ENCODE peak calls at places on chromosomes 2 and 18, in eight cellular contexts. H is lower lobe of right lung, O is lower leg skin, A is HCT116, Q is astrocyte of the spinal cord, V is mammary epithelial cell, U is K562, P is Panc1. Z is an unnamed sample.

GRCh38 chr18:8051388-8051787 is 484.3 kb downstream of the PTPRM start:
- DNase-seq in U (no peak), O (no peak), P (no peak), Q (peak), V (no peak), H (no peak), A (no peak), Z (no peak)

GRCh38 chr18:75199327-75199726 is 9.6 kb downstream of the PTGR3 start:
- DNase-seq in A (no peak), U (no peak), Q (peak), V (no peak), P (no peak), O (no peak), H (no peak), Z (no peak)

GRCh38 chr18:49621301-49621700 is 59.4 kb downstream of the LIPG start:
- DNase-seq in A (no peak), O (peak), H (no peak), U (no peak), Q (no peak), P (no peak), V (no peak), Z (no peak)

GRCh38 chr18:53909668-53910067 is 314.8 kb downstream of the MBD2 start:
- DNase-seq in O (no peak), P (no peak), U (peak), A (peak), H (no peak), Q (peak), V (peak), Z (no peak)

GRCh38 chr2:159149786-159150185 is 136.7 kb downstream of the WDSUB1 start:
- DNase-seq in O (no peak), P (no peak), A (no peak), U (no peak), V (no peak), Q (no peak), H (no peak), Z (no peak)

GRCh38 chr2:28338046-28338753 is 54.5 kb upstream of the FOSL2 start:
- DNase-seq in H (no peak), V (no peak), U (no peak), P (no peak), A (no peak), O (peak), Q (peak), Z (no peak)

GRCh38 chr2:98900721-98901120 is 35.3 kb downstream of the CRACDL start:
- DNase-seq in O (no peak), A (no peak), V (no peak), P (no peak), U (no peak), Q (no peak), H (peak), Z (no peak)

GRCh38 chr2:12045864-12046291 is 299.4 kb downstream of the LPIN1 start:
- DNase-seq in A (no peak), Q (no peak), O (no peak), U (no peak), V (no peak), H (no peak), P (no peak), Z (no peak)

GRCh38 chr2:156380117-156380645 is 47.7 kb upstream of the NR4A2 start:
- DNase-seq in A (no peak), V (no peak), P (no peak), Q (no peak), U (peak), H (no peak), O (no peak), Z (no peak)

GRCh38 chr2:106562826-106563594 is 75.8 kb downstream of the CD8B2 start:
- DNase-seq in A (no peak), O (no peak), P (no peak), Q (no peak), V (no peak), U (no peak), H (no peak), Z (no peak)
- TF ChIP-seq CTCF in A (peak), O (no peak), P (peak), Q (no peak), V (peak), U (no peak), H (no peak), Z (no peak)

GRCh38 chr2:185108588-185108987 is 510.3 kb downstream of the ZNF804A start:
- DNase-seq in U (no peak), V (no peak), H (no peak), Q (no peak), O (no peak), P (no peak), A (no peak), Z (no peak)
- TF ChIP-seq CTCF in U (no peak), V (no peak), H (no peak), Q (no peak), O (no peak), P (no peak), A (no peak), Z (no peak)

GRCh38 chr2:233838251-233838650 is 16.1 kb downstream of the HJURP start:
- DNase-seq in A (no peak), V (no peak), Q (no peak), H (no peak), O (no peak), U (no peak), P (no peak), Z (no peak)

GRCh38 chr2:233836359-233836758 is 18.0 kb downstream of the HJURP start:
- DNase-seq in H (no peak), O (peak), P (no peak), U (no peak), A (no peak), Q (no peak), V (no peak), Z (no peak)

GRCh38 chr2:233839447-233839820 is 14.9 kb downstream of the HJURP start:
- DNase-seq in U (no peak), Q (no peak), P (no peak), A (no peak), O (peak), V (no peak), H (no peak), Z (no peak)

GRCh38 chr2:233838726-233839446 is 15.4 kb downstream of the HJURP start:
- DNase-seq in P (no peak), O (peak), Q (no peak), V (no peak), H (no peak), A (no peak), U (no peak), Z (no peak)

DNA sequence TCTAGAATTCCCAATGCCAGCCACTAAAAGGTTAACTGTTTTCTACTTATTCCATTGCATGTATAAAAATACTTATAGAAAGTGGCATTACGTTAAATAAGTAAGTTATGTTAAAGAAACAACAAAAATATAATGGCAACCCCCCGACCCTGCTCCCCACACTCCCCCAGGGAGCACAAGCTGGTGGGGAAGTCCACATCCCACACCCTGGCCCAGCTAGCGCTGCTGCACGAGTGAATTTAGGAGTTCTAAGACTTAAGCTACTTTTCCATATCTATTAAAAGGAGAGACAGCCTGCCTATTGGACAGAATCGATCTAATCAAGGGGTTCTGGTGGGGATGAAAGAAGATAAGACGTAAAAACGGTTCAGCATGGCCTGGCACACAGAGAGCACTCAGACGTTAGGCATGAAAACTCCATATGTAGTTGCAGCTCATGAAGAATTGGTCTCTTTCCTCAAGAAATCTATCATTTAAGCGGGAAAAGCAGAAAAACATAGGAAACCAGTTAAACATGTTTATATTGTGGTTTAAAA is 16.6 kb downstream of the HJURP start:
- DNase-seq in V (no peak), H (no peak), Q (no peak), P (no peak), A (no peak), O (no peak), U (no peak), Z (no peak)
- TF ChIP-seq CTCF in V (no peak), H (no peak), Q (no peak), P (no peak), A (no peak), O (no peak), U (no peak), Z (no peak)

GRCh38 chr2:169225233-169225750 is 137.0 kb downstream of the LRP2 start:
- DNase-seq in P (no peak), U (no peak), A (no peak), O (no peak), V (no peak), Q (no peak), H (no peak), Z (no peak)

GRCh38 chr2:169222665-169223064 is 139.7 kb downstream of the LRP2 start:
- DNase-seq in H (no peak), P (no peak), O (no peak), A (no peak), Q (no peak), V (peak), U (peak), Z (no peak)

GRCh38 chr2:169225906-169226305 is 136.4 kb downstream of the LRP2 start:
- DNase-seq in A (no peak), P (no peak), V (peak), U (no peak), H (no peak), O (no peak), Q (no peak), Z (no peak)

GRCh38 chr2:169221745-169222369 is 140.5 kb downstream of the LRP2 start:
- DNase-seq in A (peak), U (peak), P (no peak), H (no peak), V (peak), O (no peak), Q (peak), Z (no peak)
- TF ChIP-seq CTCF in A (peak), U (peak), P (peak), H (no peak), V (peak), O (no peak), Q (peak), Z (peak)

DNA sequence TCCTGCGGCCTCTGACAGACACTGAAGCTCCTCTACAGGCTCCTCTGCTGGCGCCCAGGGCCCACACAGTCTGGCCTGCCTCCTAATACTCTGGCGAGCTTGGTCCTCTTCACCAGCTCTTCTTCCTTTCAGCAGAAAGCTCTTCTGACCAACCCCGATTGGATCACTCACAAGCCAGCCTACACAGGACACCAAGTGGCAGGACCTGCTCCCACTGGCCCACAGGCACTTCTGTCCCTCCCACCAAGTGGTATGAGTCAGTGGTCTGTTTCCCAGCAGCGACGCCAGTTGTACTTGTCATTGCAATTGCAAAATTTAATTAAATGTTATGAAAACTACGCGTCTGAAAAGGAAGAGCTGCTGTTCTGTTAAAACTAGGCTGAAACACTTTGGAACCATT is 46.8 kb downstream of the NDUFA10 start:
- DNase-seq in Q (no peak), U (no peak), V (peak), P (no peak), H (no peak), O (peak), A (no peak), Z (peak)
- TF ChIP-seq CTCF in Q (no peak), U (no peak), V (no peak), P (no peak), H (no peak), O (no peak), A (no peak), Z (no peak)

GRCh38 chr2:46337208-46337994 is 40.2 kb downstream of the EPAS1 start:
- DNase-seq in O (no peak), U (no peak), P (no peak), A (no peak), Q (no peak), H (no peak), V (peak), Z (no peak)

GRCh38 chr2:46340740-46341420 is 43.7 kb downstream of the EPAS1 start:
- DNase-seq in O (no peak), H (no peak), Q (no peak), U (peak), A (no peak), P (no peak), V (no peak), Z (no peak)

GRCh38 chr2:46339200-46339599 is 42.0 kb downstream of the EPAS1 start:
- DNase-seq in V (no peak), A (no peak), Q (no peak), H (no peak), O (no peak), P (no peak), U (no peak), Z (no peak)

GRCh38 chr2:46338674-46339073 is 41.5 kb downstream of the EPAS1 start:
- DNase-seq in H (no peak), P (no peak), O (no peak), V (no peak), U (no peak), A (no peak), Q (no peak), Z (no peak)

DNA sequence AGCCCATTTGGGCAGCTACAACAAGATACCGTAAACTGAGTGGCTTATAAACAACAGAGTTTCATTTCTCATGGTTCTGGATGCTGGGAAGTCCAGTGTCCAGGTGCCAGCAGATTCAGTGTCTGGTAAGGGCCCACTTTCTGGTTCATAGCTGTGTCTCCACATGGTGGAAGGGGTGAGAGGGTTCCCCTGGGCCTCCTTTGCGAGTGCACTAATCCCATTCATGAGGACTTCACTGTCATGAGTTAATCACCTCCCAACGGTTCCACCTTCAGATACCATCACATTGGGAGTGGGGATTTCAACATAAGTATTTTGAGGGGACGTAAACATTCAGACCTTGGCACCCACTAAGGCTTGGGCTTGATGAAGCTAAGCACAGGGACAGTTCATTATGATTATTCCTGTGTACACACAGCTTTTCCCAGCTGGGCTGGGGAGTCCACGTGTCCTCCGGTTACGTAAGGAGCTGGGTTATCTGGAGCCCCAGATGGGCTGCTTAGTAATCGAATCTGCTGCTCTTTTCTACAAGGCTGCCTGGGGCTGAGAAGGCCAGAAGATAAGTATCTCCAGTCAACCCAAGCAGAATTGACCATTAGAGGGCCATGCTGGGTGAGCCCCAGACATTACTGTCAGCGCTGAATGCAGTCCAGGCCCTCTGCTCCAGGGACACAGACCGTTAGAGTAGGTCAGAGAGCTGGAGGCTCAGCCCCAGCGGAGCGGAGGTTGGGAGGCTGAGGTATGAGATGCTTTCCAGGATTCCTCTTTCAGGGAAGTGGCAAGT is 42.7 kb downstream of the EPAS1 start:
- DNase-seq in H (no peak), O (no peak), P (no peak), U (peak), V (no peak), A (no peak), Q (no peak), Z (no peak)
- TF ChIP-seq CTCF in H (no peak), O (no peak), P (no peak), U (peak), V (no peak), A (no peak), Q (no peak), Z (no peak)

GRCh38 chr2:182766626-182767025 is 50.6 kb downstream of the DNAJC10 start:
- DNase-seq in V (no peak), Q (no peak), U (no peak), O (no peak), A (no peak), H (no peak), P (no peak), Z (no peak)

GRCh38 chr2:182767578-182767977 is 51.5 kb downstream of the DNAJC10 start:
- DNase-seq in U (peak), H (no peak), P (no peak), A (peak), V (peak), Q (peak), O (no peak), Z (no peak)

GRCh38 chr2:182763311-182763912 is 47.4 kb downstream of the DNAJC10 start:
- DNase-seq in U (peak), P (no peak), O (no peak), H (no peak), Q (peak), V (peak), A (peak), Z (no peak)

GRCh38 chr2:182758379-182758778 is 42.3 kb downstream of the DNAJC10 start:
- DNase-seq in A (no peak), P (no peak), O (no peak), V (no peak), U (no peak), H (no peak), Q (no peak), Z (no peak)

DNA sequence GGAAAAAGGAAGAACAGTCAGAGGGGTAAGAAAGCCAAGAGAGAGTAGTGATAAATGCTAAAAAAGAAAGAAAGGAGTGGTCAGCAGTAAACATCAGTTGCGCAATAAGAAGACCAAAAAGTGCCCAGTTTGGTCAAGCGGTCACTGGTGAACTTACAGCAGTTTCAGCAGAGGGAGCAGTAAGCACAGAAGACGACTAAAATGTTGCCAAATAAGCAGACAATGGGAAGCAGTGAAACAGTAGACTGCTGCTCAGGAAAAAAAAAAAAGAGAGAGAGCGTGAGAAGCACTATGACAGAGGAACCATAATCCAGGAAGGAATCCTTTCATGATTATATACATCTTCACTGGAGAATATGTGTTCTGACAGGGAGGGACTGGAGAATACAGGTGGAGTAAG is 45.8 kb downstream of the DNAJC10 start:
- DNase-seq in Q (peak), P (no peak), V (no peak), U (no peak), O (no peak), H (no peak), A (no peak), Z (no peak)
- TF ChIP-seq CTCF in Q (peak), P (no peak), V (peak), U (no peak), O (no peak), H (no peak), A (no peak), Z (no peak)

Z was measured in CD14-positive monocyte.